ENCODE peak calls at places on chromosomes 3 and 15, in ten cellular contexts. X is tibial artery, Z is NCI-H1092 treated with DMSO at 0.1 percent for 48 hours, T is activated T-cell treated with anti-CD3 and anti-CD28 coated beads for 24 hours, E is astrocyte of the spinal cord, R is stomach, Y is GOT3, I is coronary artery, K is left ventricle myocardium superior, Q is HAP-1. V is an unnamed sample.

GRCh38 chr3:175163686-175164085 is 304.6 kb downstream of the NAALADL2 start:
- DNase-seq in X (no peak), Z (peak; percentile 87), T (no peak), E (peak; percentile 8), R (no peak), Y (no peak), I (no peak), K (no peak), Q (no peak), V (no peak)

GRCh38 chr15:33963831-33964664 is 4.2 kb upstream of the CHRM5 start:
- DNase-seq in X (no peak), Z (peak; percentile 29), T (no peak), E (peak; percentile 26), R (no peak), Y (no peak), I (no peak), K (no peak), Q (peak; percentile 32), V (no peak)

GRCh38 chr3:150681037-150681436 is 22.7 kb downstream of the ERICH6 start:
- DNase-seq in X (no peak), Z (no peak), T (no peak), E (no peak), R (no peak), Y (no peak), I (no peak), K (no peak), Q (no peak), V (no peak)

GRCh38 chr3:31105438-31106077 is 211.1 kb upstream of the GADL1 start:
- DNase-seq in X (no peak), Z (no peak), T (peak; percentile 4), E (peak; percentile 96), R (no peak), Y (no peak), I (no peak), K (no peak), Q (no peak), V (no peak)

GRCh38 chr3:57934373-57934772 is 73.8 kb upstream of the FLNB start:
- DNase-seq in X (no peak), Z (no peak), T (no peak), E (no peak), R (no peak), Y (no peak), I (no peak), K (no peak), Q (no peak), V (no peak)

GRCh38 chr15:28989239-28989830 is 103.6 kb downstream of the APBA2 start:
- DNase-seq in X (no peak), Z (no peak), T (no peak), E (no peak), R (no peak), Y (no peak), I (no peak), K (no peak), Q (no peak), V (no peak)

GRCh38 chr3:149369991-149370866 is 7.2 kb downstream of the TM4SF1 start:
- DNase-seq in X (no peak), Z (peak; percentile 21), T (no peak), E (no peak), R (no peak), Y (no peak), I (no peak), K (no peak), Q (peak; percentile 22), V (no peak)

GRCh38 chr15:77499087-77499765 is 78.5 kb downstream of the HMG20A start:
- DNase-seq in X (peak; percentile 11), Z (no peak), T (no peak), E (no peak), R (no peak), Y (no peak), I (no peak), K (no peak), Q (no peak), V (no peak)

GRCh38 chr3:21718161-21718765 is 32.7 kb downstream of the ZNF385D start:
- DNase-seq in X (no peak), Z (no peak), T (no peak), E (peak; percentile 98), R (no peak), Y (no peak), I (peak; percentile 74), K (no peak), Q (no peak), V (no peak)

GRCh38 chr3:132972333-132972732 is 65.9 kb upstream of the TMEM108 start:
- DNase-seq in X (no peak), Z (no peak), T (no peak), E (peak; percentile 31), R (no peak), Y (no peak), I (no peak), K (no peak), Q (no peak), V (no peak)

GRCh38 chr3:127059032-127059560 is 76.2 kb downstream of the PLXNA1 start:
- DNase-seq in X (no peak), Z (no peak), T (no peak), E (no peak), R (no peak), Y (no peak), I (no peak), K (no peak), Q (no peak), V (no peak)

GRCh38 chr3:14274999-14275961 is 96.7 kb downstream of the LSM3 start:
- DNase-seq in X (no peak), Z (peak; percentile 37), T (no peak), E (no peak), R (no peak), Y (no peak), I (no peak), K (no peak), Q (no peak), V (no peak)

GRCh38 chr3:177284383-177284881 is 87.2 kb upstream of the TBL1XR1 start:
- DNase-seq in X (no peak), Z (peak; percentile 40), T (peak; percentile 6), E (peak; percentile 60), R (no peak), Y (no peak), I (no peak), K (peak; percentile 57), Q (peak; percentile 57), V (no peak)

GRCh38 chr3:135450985-135451384 is 514.5 kb upstream of the PPP2R3A start:
- DNase-seq in X (no peak), Z (no peak), T (no peak), E (no peak), R (no peak), Y (no peak), I (no peak), K (no peak), Q (no peak), V (no peak)

GRCh38 chr3:192929755-192930491 is 12.3 kb upstream of the MB21D2 start:
- DNase-seq in X (no peak), Z (no peak), T (no peak), E (peak; percentile 38), R (no peak), Y (no peak), I (no peak), K (no peak), Q (no peak), V (no peak)

GRCh38 chr3:187919018-187919417 is 173.8 kb upstream of the BCL6 start:
- DNase-seq in X (no peak), Z (no peak), T (peak; percentile 40), E (no peak), R (no peak), Y (no peak), I (no peak), K (no peak), Q (no peak), V (no peak)

GRCh38 chr15:59104602-59104911 is 389 bp upstream of the CCNB2 start:
- DNase-seq in X (no peak), Z (no peak), T (no peak), E (no peak), R (no peak), Y (no peak), I (no peak), K (no peak), Q (no peak), V (no peak)

GRCh38 chr3:42605550-42606173 is 5.2 kb downstream of the NKTR start:
- DNase-seq in X (no peak), Z (no peak), T (no peak), E (no peak), R (no peak), Y (no peak), I (no peak), K (no peak), Q (no peak), V (no peak)

GRCh38 chr3:156509209-156510174 is 45.4 kb downstream of the SSR3 start:
- DNase-seq in X (no peak), Z (peak; percentile 61), T (no peak), E (peak; percentile 80), R (no peak), Y (no peak), I (no peak), K (no peak), Q (peak; percentile 47), V (no peak)

GRCh38 chr3:47365213-47366153 is 15.3 kb upstream of the PTPN23 start:
- DNase-seq in X (peak; percentile 66), Z (no peak), T (no peak), E (peak; percentile 82), R (peak; percentile 44), Y (no peak), I (no peak), K (no peak), Q (no peak), V (no peak)

GRCh38 chr3:167110906-167111305 is 269.2 kb downstream of the ZBBX start:
- DNase-seq in X (no peak), Z (no peak), T (no peak), E (peak; percentile 79), R (no peak), Y (no peak), I (no peak), K (peak; percentile 7), Q (no peak), V (no peak)

V was measured in left colon.